ENCODE peak calls at places on chromosomes 3 and 15, in nine cellular contexts. V is astrocyte of the spinal cord, S is activated B cell treated with CpG ODN at 0.5 μM for 24 hours, E is dorsolateral prefrontal cortex, W is PC-3, O is IMR-90, B is type B pancreatic cell, X is AG04449, Y is neural crest cell. H is an unnamed sample.

GRCh38 chr15:74789171-74789627 is 7.3 kb downstream of the CSK start:
- DNase-seq in O (no peak), X (no peak), E (no peak), S (no peak), W (peak; percentile 41), Y (no peak), V (no peak), B (no peak), H (no peak)

GRCh38 chr3:132343018-132343612 is 25.9 kb downstream of the ACP3 start:
- DNase-seq in V (peak; percentile 65), Y (peak; percentile 36), W (peak; percentile 66), S (no peak), O (peak; percentile 66), B (no peak), E (peak; percentile 27), X (no peak), H (no peak)

GRCh38 chr3:100647673-100648072 is 38.3 kb downstream of the ADGRG7 start:
- DNase-seq in W (no peak), X (no peak), S (no peak), B (no peak), E (no peak), O (no peak), Y (no peak), V (no peak), H (no peak)

GRCh38 chr3:138442433-138442832 is 8.0 kb downstream of the ESYT3 start:
- DNase-seq in S (no peak), Y (no peak), B (no peak), O (peak; percentile 60), W (peak; percentile 67), V (peak; percentile 58), E (no peak), X (no peak), H (no peak)

GRCh38 chr3:144112036-144112435 is 140.4 kb downstream of the DIPK2A start:
- DNase-seq in E (peak; percentile 70), Y (no peak), O (no peak), B (no peak), X (no peak), W (no peak), V (no peak), S (no peak), H (no peak)

GRCh38 chr3:7787871-7788828 is 713.5 kb upstream of the LMCD1 start:
- DNase-seq in B (no peak), W (no peak), V (peak; percentile 10), O (no peak), X (no peak), E (no peak), Y (no peak), S (no peak), H (no peak)

GRCh38 chr3:41334426-41334825 is 135.1 kb downstream of the CTNNB1 start:
- DNase-seq in W (no peak), S (no peak), B (no peak), V (no peak), X (no peak), Y (no peak), E (no peak), O (no peak), H (no peak)

GRCh38 chr15:90530250-90531051 is 728 bp downstream of the CRTC3 start:
- DNase-seq in Y (peak; percentile 39), S (no peak), B (peak; percentile 71), E (peak; percentile 27), V (peak; percentile 37), O (peak; percentile 24), X (no peak), W (peak; percentile 62), H (peak; percentile 85)

GRCh38 chr15:43465105-43465504 is 27.9 kb downstream of the TP53BP1 start:
- DNase-seq in O (peak; percentile 91), S (no peak), B (no peak), V (peak; percentile 80), W (peak; percentile 10), Y (no peak), E (no peak), X (peak; percentile 62), H (no peak)

GRCh38 chr3:145716519-145716918 is 444.5 kb downstream of the PLOD2 start:
- DNase-seq in B (no peak), S (no peak), E (no peak), X (no peak), W (no peak), Y (no peak), V (no peak), O (no peak), H (no peak)

GRCh38 chr15:101489633-101490407 is at the start of gene PCSK6:
- DNase-seq in B (no peak), E (peak; percentile 19), X (no peak), O (no peak), W (no peak), Y (peak; percentile 33), V (no peak), S (no peak), H (peak; percentile 83)

GRCh38 chr3:120204338-120204737 is 80.7 kb downstream of the GPR156 start:
- DNase-seq in E (no peak), O (no peak), W (no peak), S (no peak), X (no peak), Y (no peak), B (no peak), V (no peak), H (no peak)

GRCh38 chr3:115877647-115877934 is 254.3 kb downstream of the GAP43 start:
- DNase-seq in S (no peak), V (no peak), E (no peak), O (no peak), B (no peak), X (no peak), Y (no peak), W (no peak), H (no peak)

GRCh38 chr3:35042210-35042960 is 596.9 kb upstream of the ARPP21 start:
- DNase-seq in O (no peak), X (no peak), B (no peak), W (no peak), E (no peak), Y (no peak), S (no peak), V (no peak), H (no peak)

GRCh38 chr3:119831941-119832371 is 50.1 kb downstream of the NR1I2 start:
- DNase-seq in W (no peak), Y (no peak), X (peak; percentile 65), O (peak; percentile 70), B (no peak), E (no peak), V (peak; percentile 78), S (no peak), H (no peak)

GRCh38 chr3:131972550-131972949 is 62.3 kb downstream of the CPNE4 start:
- DNase-seq in V (no peak), S (no peak), O (no peak), E (no peak), Y (no peak), W (no peak), B (no peak), X (no peak), H (no peak)

GRCh38 chr3:71217640-71218222 is 365.8 kb downstream of the FOXP1 start:
- DNase-seq in X (no peak), O (no peak), V (no peak), W (no peak), B (no peak), E (no peak), S (no peak), Y (no peak), H (no peak)

GRCh38 chr3:79517766-79518413 is 249.9 kb downstream of the ROBO1 start:
- DNase-seq in E (no peak), B (no peak), Y (no peak), O (peak; percentile 39), X (no peak), V (peak; percentile 48), S (no peak), W (peak; percentile 66), H (no peak)
- TF ChIP-seq CTCF in E (peak; percentile 61), B (peak; percentile 77), Y (peak; percentile 75), O (peak; percentile 54), X (peak; percentile 43), V (peak; percentile 83), S (no peak), W (peak; percentile 83), H (peak; percentile 80)

GRCh38 chr3:129441782-129442181 is 1.8 kb downstream of the IFT122 start:
- DNase-seq in W (no peak), B (no peak), X (peak; percentile 23), S (no peak), V (peak; percentile 53), O (peak; percentile 50), E (peak; percentile 39), Y (no peak), H (no peak)
- TF ChIP-seq CTCF in W (no peak), B (no peak), X (no peak), S (no peak), V (no peak), O (peak; percentile 19), E (no peak), Y (no peak), H (peak; percentile 16)

GRCh38 chr3:48018841-48019240 is 2.6 kb upstream of the MAP4 start:
- DNase-seq in W (peak; percentile 78), Y (no peak), S (no peak), V (peak; percentile 63), X (no peak), E (no peak), B (no peak), O (peak; percentile 81), H (no peak)
- TF ChIP-seq CTCF in W (no peak), Y (no peak), S (no peak), V (no peak), X (no peak), E (no peak), B (no peak), O (no peak), H (no peak)

DNA sequence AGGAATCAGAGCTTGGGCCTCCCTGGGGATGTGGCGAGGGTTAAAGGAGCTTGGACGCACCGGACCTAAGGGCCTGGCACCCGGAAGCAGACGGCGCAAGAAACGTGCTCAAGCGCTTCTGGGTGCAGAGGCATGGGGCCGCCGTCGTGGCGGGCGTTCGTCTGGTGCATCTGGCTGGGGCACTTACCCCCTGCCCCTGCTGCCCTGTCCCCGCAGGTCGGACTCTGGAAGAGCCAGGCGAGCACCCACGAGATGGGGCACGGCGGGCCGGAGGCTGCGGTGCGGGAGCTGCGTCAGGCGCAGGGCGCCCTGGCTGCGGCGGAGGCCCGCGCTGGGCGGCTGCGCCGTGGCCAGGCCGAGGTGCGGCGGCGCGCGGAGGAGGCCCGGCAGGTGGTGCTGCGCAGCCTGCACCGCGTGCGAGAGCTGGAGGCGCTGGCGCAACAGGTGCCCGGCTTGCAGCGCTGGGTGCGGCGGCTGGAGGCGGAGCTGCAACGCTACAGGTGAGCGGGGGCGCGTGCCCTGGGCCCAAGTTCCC is 2.5 kb downstream of the EFCC1 start:
- DNase-seq in E (no peak), V (no peak), W (peak; percentile 54), O (no peak), Y (no peak), B (no peak), X (no peak), S (peak; percentile 34), H (no peak)
- TF ChIP-seq CTCF in E (no peak), V (no peak), W (no peak), O (no peak), Y (peak; percentile 45), B (no peak), X (no peak), S (no peak), H (no peak)

GRCh38 chr3:65974505-65974904 is 64.2 kb downstream of the MAGI1 start:
- DNase-seq in B (no peak), S (no peak), V (no peak), W (no peak), O (no peak), X (no peak), Y (no peak), E (no peak), H (no peak)
- TF ChIP-seq CTCF in B (no peak), S (no peak), V (no peak), W (no peak), O (no peak), X (no peak), Y (no peak), E (no peak), H (no peak)

H was measured in osteocyte.